ENCODE peak calls at places on chromosomes 12 and 14, in five cellular contexts. A, F, Q, D and E are unnamed samples.

GRCh38 chr14:99441157-99441870 is 39.3 kb downstream of the SETD3 start:
- DNase-seq in A (no peak), F (no peak), Q (no peak), D (no peak), E (no peak)

GRCh38 chr12:126191037-126191891 is 1126.0 kb downstream of the AACS start:
- DNase-seq in A (no peak), F (no peak), Q (no peak), D (peak), E (no peak)

GRCh38 chr14:104432611-104433231 is 146.8 kb upstream of the C14orf180 start:
- DNase-seq in A (no peak), F (no peak), Q (no peak), D (no peak), E (no peak)

GRCh38 chr12:123242083-123242904 is 9.1 kb downstream of the MTRFR start:
- DNase-seq in A (no peak), F (no peak), Q (no peak), D (no peak), E (no peak)

GRCh38 chr14:23366163-23366921 is 1.4 kb upstream of the EFS start:
- DNase-seq in A (peak), F (peak), Q (peak), D (peak), E (peak)

GRCh38 chr12:38157274-38157932 is 159.2 kb upstream of the ALG10B start:
- DNase-seq in A (no peak), F (no peak), Q (no peak), D (no peak), E (peak)

GRCh38 chr12:52603314-52603713 is 2.1 kb upstream of the KRT72 start:
- DNase-seq in A (no peak), F (no peak), Q (no peak), D (no peak), E (no peak)

GRCh38 chr12:118357327-118358007 is 15.2 kb downstream of the TAOK3 start:
- DNase-seq in A (peak), F (peak), Q (no peak), D (peak), E (peak)

GRCh38 chr14:90569201-90569600 is 172.4 kb downstream of the CALM1 start:
- DNase-seq in A (no peak), F (no peak), Q (no peak), D (no peak), E (no peak)

GRCh38 chr12:115922952-115923564 is 354.4 kb downstream of the MED13L start:
- DNase-seq in A (no peak), F (no peak), Q (no peak), D (no peak), E (no peak)

GRCh38 chr12:109744026-109744425 is 30.4 kb downstream of the FAM222A start:
- DNase-seq in A (peak), F (no peak), Q (peak), D (peak), E (no peak)

GRCh38 chr14:69612014-69612758 is 790 bp downstream of the SUSD6 start:
- DNase-seq in A (no peak), F (peak), Q (no peak), D (peak), E (peak)

GRCh38 chr12:50740307-50740706 is 23.6 kb upstream of the ATF1 start:
- DNase-seq in A (no peak), F (no peak), Q (no peak), D (no peak), E (no peak)

GRCh38 chr14:102902086-102902485 is 20.4 kb upstream of the AMN start:
- DNase-seq in A (no peak), F (no peak), Q (no peak), D (no peak), E (no peak)

GRCh38 chr12:72010365-72010764 is 71.7 kb downstream of the TPH2 start:
- DNase-seq in A (no peak), F (no peak), Q (no peak), D (no peak), E (no peak)

GRCh38 chr12:53381739-53382630 is 2.0 kb downstream of the SP1 start:
- DNase-seq in A (peak), F (peak), Q (peak), D (peak), E (peak)

DNA sequence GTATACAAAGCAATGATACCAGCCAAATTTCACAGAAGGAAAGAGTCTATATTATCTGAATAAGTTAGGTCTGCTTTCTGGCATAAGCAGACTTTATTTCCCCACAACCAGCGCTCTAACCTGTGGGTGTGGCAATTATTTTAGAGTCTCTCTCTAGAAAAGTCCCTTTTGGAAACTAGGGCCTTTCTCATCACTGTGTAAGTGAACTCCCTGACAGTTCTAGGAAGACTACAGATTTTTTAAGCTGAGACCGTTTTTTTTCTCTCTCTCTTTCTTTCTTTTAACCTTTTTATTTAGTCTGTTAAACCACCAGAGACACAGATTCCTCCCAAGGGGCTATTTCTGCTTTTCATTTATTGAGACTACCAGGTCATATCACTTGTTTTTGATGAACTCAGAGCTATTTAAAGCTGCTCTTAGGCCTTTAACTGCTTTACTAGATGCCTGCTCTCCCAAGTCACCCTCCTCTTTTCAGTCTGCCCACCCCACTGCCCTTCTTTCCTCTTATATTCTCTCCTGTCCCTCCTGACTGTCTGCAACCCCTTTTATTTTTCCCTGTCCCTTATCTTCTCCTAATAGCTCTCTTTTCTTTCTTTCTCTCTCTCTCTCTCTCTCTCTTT is 69.2 kb upstream of the ARHGAP5 start:
- DNase-seq in A (no peak), F (no peak), Q (no peak), D (no peak), E (no peak)
- H3K27ac ChIP-seq in A (no peak), F (no peak), Q (peak), D (no peak), E (no peak)

GRCh38 chr12:94429633-94430032 is 30.0 kb downstream of the CEP83 start:
- DNase-seq in A (no peak), F (no peak), Q (no peak), D (no peak), E (no peak)
- TF ChIP-seq CTCF in A (no peak), F (no peak), Q (no peak), D (no peak), E (no peak)

DNA sequence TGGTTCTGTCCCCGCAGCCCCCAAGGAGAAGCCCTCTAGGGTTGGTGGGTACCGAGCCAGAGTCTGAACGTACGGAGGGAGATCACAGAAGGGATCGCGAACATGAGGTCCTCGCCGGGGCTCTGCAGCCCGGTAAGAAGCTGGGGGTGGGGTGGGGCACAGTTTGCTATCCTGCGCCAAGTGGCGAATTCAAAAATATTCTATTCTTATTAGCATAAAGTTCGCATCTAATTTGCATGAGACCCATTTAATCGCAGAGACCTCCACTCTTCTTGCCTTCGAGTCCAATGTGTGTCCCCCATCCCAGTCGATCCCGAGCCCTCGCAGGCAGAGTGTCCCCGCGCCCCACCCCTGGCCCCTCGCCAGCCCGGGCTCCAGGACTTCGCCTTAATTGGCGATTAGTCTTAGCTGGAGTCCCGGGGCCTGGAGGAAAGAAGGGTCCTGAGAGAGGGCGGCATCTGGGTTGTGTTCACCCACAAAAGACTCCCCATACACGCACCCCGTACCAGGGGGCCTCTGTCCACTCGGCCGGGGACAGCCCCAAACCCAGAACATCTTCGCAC is 601 bp upstream of the ARHGEF25 start:
- DNase-seq in A (peak), F (peak), Q (peak), D (peak), E (peak)
- H3K4me3 ChIP-seq in A (peak), F (peak), Q (peak), D (no peak), E (peak)

DNA sequence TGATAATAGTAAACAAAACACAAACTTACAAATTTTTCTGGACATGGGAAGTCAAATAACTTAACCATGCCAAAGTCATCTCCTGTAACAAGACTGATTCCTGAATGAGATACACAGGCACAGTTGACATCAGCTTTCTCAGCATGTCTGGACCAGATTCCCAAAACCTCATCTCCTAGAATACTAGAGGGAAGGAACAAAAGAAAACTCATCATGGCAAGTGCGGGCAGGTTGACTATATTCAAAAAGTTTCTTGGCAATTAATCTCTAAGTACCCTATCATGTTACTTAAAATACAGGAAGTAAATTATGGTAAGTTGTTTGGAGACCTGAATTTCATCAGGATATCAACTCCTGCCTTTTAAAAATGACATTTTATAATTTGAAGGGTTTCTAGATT is 53.9 kb downstream of the ZC3H14 start:
- DNase-seq in A (no peak), F (no peak), Q (no peak), D (no peak), E (no peak)
- H3K27ac ChIP-seq in A (no peak), F (no peak), Q (no peak), D (no peak), E (no peak)

GRCh38 chr12:6620137-6620884 is 13.1 kb upstream of the CHD4 start:
- DNase-seq in A (no peak), F (no peak), Q (peak), D (peak), E (no peak)
- TF ChIP-seq CTCF in A (peak), F (peak), Q (peak), D (peak), E (no peak)